ENCODE peak calls at places on chromosomes 11 and 22, in five cellular contexts. B is omental fat pad, R is AG10803, A is lung, N is nephron progenitor cell. W is an unnamed sample.

GRCh38 chr11:74462009-74462408 is 5.3 kb downstream of the KCNE3 start:
- DNase-seq in B (no peak), A (peak), N (no peak), R (peak), W (peak)

GRCh38 chr22:46350646-46351045 is 15.1 kb downstream of the TRMU start:
- DNase-seq in A (no peak), B (no peak), N (no peak), R (no peak), W (no peak)

GRCh38 chr22:34055525-34056200 is 135.4 kb upstream of the LARGE1 start:
- DNase-seq in B (no peak), A (no peak), R (peak), N (peak), W (no peak)

GRCh38 chr11:71247551-71248250 is 4.7 kb downstream of the SHANK2 start:
- DNase-seq in B (no peak), R (no peak), N (no peak), A (no peak), W (no peak)

GRCh38 chr22:50487290-50488005 is 789 bp downstream of the MIOX start:
- DNase-seq in B (no peak), A (no peak), R (no peak), N (no peak), W (no peak)

GRCh38 chr22:32407332-32407731 is 4.7 kb downstream of the RTCB start:
- DNase-seq in B (no peak), N (no peak), A (no peak), R (no peak), W (no peak)

GRCh38 chr11:121236115-121237001 is 56.2 kb upstream of the SC5D start:
- DNase-seq in B (no peak), N (peak), R (peak), A (no peak), W (no peak)

GRCh38 chr11:19988598-19988997 is 171.7 kb downstream of the DBX1 start:
- DNase-seq in N (no peak), A (peak), R (peak), B (no peak), W (peak)

GRCh38 chr11:9046376-9046775 is 42.6 kb upstream of the NRIP3 start:
- DNase-seq in N (no peak), B (no peak), R (no peak), A (no peak), W (no peak)

GRCh38 chr11:63888170-63889086 is 28.5 kb downstream of the RCOR2 start:
- DNase-seq in R (peak), N (peak), B (no peak), A (peak), W (peak)

GRCh38 chr11:111718436-111719325 is 47.5 kb downstream of the PPP2R1B start:
- DNase-seq in N (no peak), R (no peak), B (no peak), A (no peak), W (peak)

GRCh38 chr22:38462960-38463784 is 4.7 kb upstream of the KDELR3 start:
- DNase-seq in R (no peak), N (peak), B (no peak), A (no peak), W (no peak)

GRCh38 chr22:49284389-49284788 is 543.3 kb downstream of the BRD1 start:
- DNase-seq in N (no peak), A (no peak), B (no peak), R (no peak), W (no peak)

GRCh38 chr22:42277988-42278776 is 7.7 kb upstream of the TCF20 start:
- DNase-seq in B (no peak), N (no peak), R (no peak), A (no peak), W (no peak)

GRCh38 chr11:3859373-3859881 is 4.0 kb downstream of the STIM1 start:
- DNase-seq in A (no peak), N (no peak), B (no peak), R (no peak), W (no peak)

GRCh38 chr11:68328374-68329091 is 16.1 kb downstream of the LRP5 start:
- DNase-seq in B (no peak), R (no peak), N (peak), A (no peak), W (no peak)

GRCh38 chr22:39524089-39524752 is 3.9 kb downstream of the ATF4 start:
- DNase-seq in B (no peak), R (no peak), A (no peak), N (no peak), W (no peak)

GRCh38 chr11:2902784-2903671 is 17.5 kb upstream of the CDKN1C start:
- DNase-seq in R (no peak), A (no peak), N (no peak), B (no peak), W (no peak)

GRCh38 chr11:17551347-17552040 is 4.4 kb downstream of the OTOG start:
- DNase-seq in B (no peak), A (no peak), R (no peak), N (no peak), W (no peak)

GRCh38 chr11:46120711-46121327 is 435 bp downstream of the PHF21A start:
- DNase-seq in R (peak), A (peak), B (no peak), N (peak), W (peak)

GRCh38 chr11:13116491-13116890 is 107.4 kb downstream of the RASSF10 start:
- DNase-seq in A (no peak), B (no peak), R (peak), N (no peak), W (no peak)

GRCh38 chr11:76455931-76456330 is 11.1 kb downstream of the EMSY start:
- DNase-seq in A (no peak), N (no peak), B (no peak), R (no peak), W (no peak)

DNA sequence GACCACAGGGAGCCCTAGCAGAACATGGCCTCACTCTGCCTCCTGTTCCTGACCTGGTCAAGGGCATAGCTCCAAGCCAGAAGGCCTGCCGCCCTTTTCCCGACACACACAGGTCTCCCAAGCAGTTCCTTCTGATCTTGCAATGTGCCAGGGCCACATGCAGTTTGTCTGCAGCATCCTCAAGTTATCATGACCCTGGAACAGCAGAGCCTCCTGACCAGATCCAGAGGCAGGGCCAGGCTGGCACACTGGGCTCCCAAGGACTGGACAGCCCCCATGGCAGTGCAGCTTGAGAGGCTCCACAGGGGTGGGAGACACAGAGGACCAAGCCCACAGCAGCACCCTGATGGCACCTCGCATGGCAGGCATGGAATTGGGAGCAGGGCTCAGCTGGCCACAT is 31.2 kb downstream of the GNAZ start:
- DNase-seq in R (no peak), N (no peak), B (no peak), A (no peak), W (no peak)
- TF ChIP-seq CTCF in R (no peak), N (no peak), B (no peak), A (no peak), W (no peak)

GRCh38 chr22:37145415-37146385 is 4.0 kb downstream of the IL2RB start:
- DNase-seq in R (no peak), N (no peak), B (no peak), A (no peak), W (no peak)

GRCh38 chr22:37146507-37147180 is 3.1 kb downstream of the IL2RB start:
- DNase-seq in B (no peak), N (no peak), A (no peak), R (no peak), W (no peak)

GRCh38 chr22:37148742-37149665 is 712 bp downstream of the IL2RB start:
- DNase-seq in N (no peak), B (no peak), R (no peak), A (no peak), W (no peak)

GRCh38 chr22:37147186-37147990 is 2.3 kb downstream of the IL2RB start:
- DNase-seq in N (no peak), A (no peak), B (no peak), R (peak), W (no peak)

GRCh38 chr22:37148031-37148651 is 1.6 kb downstream of the IL2RB start:
- DNase-seq in A (no peak), R (no peak), B (no peak), N (no peak), W (no peak)
- TF ChIP-seq CTCF in A (no peak), R (no peak), B (no peak), N (no peak), W (no peak)

GRCh38 chr11:390175-390574 is 3.8 kb upstream of the PKP3 start:
- DNase-seq in B (no peak), N (no peak), A (no peak), R (no peak), W (no peak)
- TF ChIP-seq CTCF in B (no peak), N (no peak), A (no peak), R (no peak), W (no peak)

GRCh38 chr11:66335531-66336233 is 552 bp downstream of the RIN1 start:
- DNase-seq in N (peak), A (no peak), R (peak), B (no peak), W (peak)

GRCh38 chr11:66334605-66335442 is 1.4 kb downstream of the RIN1 start:
- DNase-seq in A (no peak), B (no peak), N (no peak), R (no peak), W (no peak)

GRCh38 chr11:66338276-66339162 is 2.3 kb upstream of the RIN1 start:
- DNase-seq in R (no peak), B (no peak), N (no peak), A (no peak), W (no peak)

GRCh38 chr11:66337103-66337899 is 1.1 kb upstream of the RIN1 start:
- DNase-seq in N (no peak), A (no peak), R (no peak), B (no peak), W (peak)

DNA sequence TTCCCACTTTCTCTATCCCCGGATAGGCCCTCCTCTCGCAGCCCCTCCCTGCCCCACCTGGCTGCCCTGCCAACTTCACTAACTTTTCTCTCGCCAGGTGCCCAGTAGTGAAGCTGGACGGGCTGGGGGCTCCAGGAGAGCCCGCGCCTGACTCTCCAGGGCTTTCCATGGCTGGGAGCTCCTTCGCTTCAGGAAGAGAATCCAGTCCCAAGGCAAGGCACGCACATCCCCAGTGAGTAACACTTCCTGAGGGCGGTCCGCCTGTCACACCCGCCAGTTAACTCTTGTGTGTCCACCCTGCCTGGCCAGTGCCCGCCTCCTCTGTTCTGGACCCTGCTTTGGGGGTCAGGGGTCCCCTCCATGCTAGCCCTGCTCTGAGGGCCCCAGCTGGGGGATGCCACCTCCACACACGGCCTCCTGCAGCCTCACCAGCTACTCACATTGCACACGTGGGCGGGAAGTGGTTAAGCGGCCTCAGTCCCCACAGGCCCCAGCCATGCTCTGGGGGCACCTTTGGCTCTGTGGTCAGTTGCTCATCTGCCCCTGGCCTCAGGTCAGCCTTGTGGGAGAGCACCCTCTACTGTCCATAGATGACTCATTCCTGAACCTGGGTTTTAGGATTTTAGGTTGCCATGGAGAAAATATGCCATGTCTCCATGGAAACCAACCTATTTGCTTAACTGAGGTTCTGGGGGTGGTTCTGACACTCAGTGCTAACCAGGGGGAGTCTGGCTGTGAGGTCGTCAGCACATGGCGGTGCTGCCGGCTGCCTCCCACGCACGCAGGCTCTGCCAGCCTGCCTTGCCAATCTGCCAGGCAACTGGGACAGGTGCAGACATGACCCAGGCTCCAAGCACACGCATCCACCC is at the start of gene RIN1:
- DNase-seq in A (peak), N (peak), B (no peak), R (peak), W (peak)
- TF ChIP-seq CTCF in A (no peak), N (peak), B (no peak), R (peak), W (peak)

DNA sequence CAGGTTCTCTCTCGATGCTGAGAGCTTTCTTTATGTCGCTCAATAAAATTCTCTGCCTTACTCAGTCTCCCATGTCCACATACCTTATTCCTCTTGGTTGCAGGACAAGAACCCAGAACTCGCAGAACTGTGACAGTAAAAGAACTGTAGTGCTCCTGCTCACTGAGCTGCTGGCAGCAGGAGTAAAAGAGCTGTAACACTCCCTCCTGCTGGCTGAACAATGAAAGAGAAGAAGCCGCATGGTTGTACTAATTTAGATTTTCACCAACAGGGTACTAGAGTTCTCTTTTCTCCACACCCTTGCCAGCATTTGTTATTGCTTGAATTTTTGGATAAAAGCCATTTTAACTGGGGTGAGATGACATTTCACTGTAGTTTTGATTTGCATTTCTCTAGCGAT is 433.2 kb downstream of the GUCY1A2 start:
- DNase-seq in N (no peak), B (no peak), A (no peak), R (peak), W (peak)
- TF ChIP-seq CTCF in N (no peak), B (no peak), A (no peak), R (peak), W (peak)

GRCh38 chr11:116715383-116715782 is 57.4 kb downstream of the BUD13 start:
- DNase-seq in B (no peak), N (no peak), A (no peak), R (no peak), W (no peak)
- TF ChIP-seq CTCF in B (no peak), N (no peak), A (no peak), R (no peak), W (no peak)

GRCh38 chr22:22767876-22768602 is 119.6 kb upstream of the IGLL5 start:
- DNase-seq in A (no peak), B (no peak), N (no peak), R (no peak), W (peak)
- TF ChIP-seq CTCF in A (no peak), B (no peak), N (no peak), R (no peak), W (peak)